ENCODE peak calls at places on chromosomes 6 and 20, in five cellular contexts. X is HepG2, H is stomach, W is suprapubic skin, C is esophagus muscularis mucosa. B is an unnamed sample.

GRCh38 chr6:37711331-37711924 is 13.7 kb upstream of the MDGA1 start:
- DNase-seq in X (no peak), H (no peak), W (no peak), C (no peak), B (no peak)

GRCh38 chr6:159217595-159218275 is 48.5 kb downstream of the FNDC1 start:
- DNase-seq in X (peak), H (peak), W (no peak), C (no peak), B (peak)

GRCh38 chr6:111709615-111710398 is 104.1 kb upstream of the TRAF3IP2 start:
- DNase-seq in X (peak), H (peak), W (no peak), C (no peak), B (peak)

GRCh38 chr6:157020398-157021266 is 243.5 kb downstream of the ARID1B start:
- DNase-seq in X (peak), H (no peak), W (no peak), C (peak), B (peak)

GRCh38 chr6:10954590-10955010 is 67.7 kb downstream of the SYCP2L start:
- DNase-seq in X (peak), H (peak), W (no peak), C (peak), B (peak)

GRCh38 chr6:78487401-78487800 is 379.9 kb upstream of the IRAK1BP1 start:
- DNase-seq in X (no peak), H (no peak), W (no peak), C (no peak), B (no peak)

GRCh38 chr6:66986940-66987339 is 1279.9 kb upstream of the EYS start:
- DNase-seq in X (peak), H (no peak), W (no peak), C (no peak), B (no peak)

GRCh38 chr6:148146717-148147116 is 195.9 kb upstream of the SASH1 start:
- DNase-seq in X (no peak), H (no peak), W (no peak), C (no peak), B (no peak)

GRCh38 chr20:59217794-59218193 is 54.2 kb downstream of the ZNF831 start:
- DNase-seq in X (no peak), H (no peak), W (no peak), C (no peak), B (no peak)

GRCh38 chr6:36334832-36335459 is 1.7 kb downstream of the BNIP5 start:
- DNase-seq in X (peak), H (peak), W (no peak), C (no peak), B (no peak)
- TF ChIP-seq POLR2AphosphoS5 in X (no peak), H (peak), W (no peak), C (no peak), B (no peak)

GRCh38 chr6:105359419-105360366 is 43.2 kb downstream of the PREP start:
- DNase-seq in X (no peak), H (no peak), W (no peak), C (no peak), B (no peak)
- TF ChIP-seq EP300 in X (no peak), H (no peak), W (no peak), C (no peak), B (no peak)

DNA sequence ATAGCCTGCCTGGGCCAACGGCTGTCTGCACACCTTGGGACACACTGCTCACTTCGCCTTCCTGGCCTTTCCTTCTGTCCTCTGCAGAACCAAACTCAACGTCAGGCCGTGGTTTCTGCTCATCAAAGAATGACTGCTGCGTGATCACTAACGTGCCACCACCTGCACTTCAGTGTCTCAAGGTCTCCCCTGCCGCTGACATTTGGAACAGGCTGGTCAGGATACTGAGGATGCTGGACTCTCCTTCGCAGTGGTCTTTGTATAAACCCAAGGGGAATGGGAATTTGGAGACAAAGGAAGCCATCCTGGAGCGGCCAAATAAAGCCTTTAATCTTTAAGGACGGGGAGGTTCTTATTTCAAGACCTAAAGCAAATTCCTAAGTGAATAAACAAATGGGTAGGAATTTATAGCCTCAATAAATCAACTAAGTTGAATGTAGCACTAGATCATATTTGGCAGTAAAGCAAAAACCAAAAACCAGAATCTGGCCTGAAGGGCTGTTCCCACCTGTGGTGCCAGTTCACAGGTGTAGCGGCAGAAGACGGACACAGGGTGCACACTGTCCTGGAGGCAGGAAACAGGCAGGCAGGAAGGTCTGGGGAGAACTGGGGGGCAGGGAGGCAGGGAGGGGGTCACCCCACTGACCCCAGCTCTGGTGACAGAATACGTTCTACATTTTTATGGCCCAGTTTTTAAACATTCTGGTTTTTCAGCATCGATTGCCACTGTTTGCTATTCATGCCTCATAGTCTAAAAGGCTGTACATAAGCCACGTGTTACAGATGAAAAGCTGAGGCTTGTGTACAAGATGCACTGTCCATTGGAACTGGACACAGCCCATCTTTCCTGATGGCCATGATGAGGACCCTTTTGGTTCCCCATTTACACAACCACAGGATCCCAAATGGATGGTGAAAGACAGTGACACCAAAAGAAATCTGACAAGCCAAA is 36.6 kb downstream of the ABHD12 start:
- DNase-seq in X (no peak), H (no peak), W (no peak), C (no peak), B (no peak)
- TF ChIP-seq POLR2A in X (no peak), H (no peak), W (no peak), C (no peak), B (no peak)

GRCh38 chr6:36598739-36599318 is 4.7 kb downstream of the SRSF3 start:
- DNase-seq in X (no peak), H (no peak), W (no peak), C (no peak), B (peak)
- TF ChIP-seq POLR2AphosphoS5 in X (no peak), H (no peak), W (no peak), C (no peak), B (no peak)

GRCh38 chr6:129111853-129112252 is 228.9 kb downstream of the LAMA2 start:
- DNase-seq in X (no peak), H (no peak), W (no peak), C (no peak), B (no peak)
- TF ChIP-seq EP300 in X (no peak), H (no peak), W (no peak), C (no peak), B (no peak)

GRCh38 chr6:139013185-139013800 is 15.3 kb upstream of the ABRACL start:
- DNase-seq in X (no peak), H (no peak), W (no peak), C (no peak), B (no peak)

GRCh38 chr6:139007428-139007827 is 19.4 kb upstream of the REPS1 start:
- DNase-seq in X (no peak), H (no peak), W (no peak), C (no peak), B (no peak)

GRCh38 chr6:139008117-139008516 is 20.1 kb upstream of the REPS1 start:
- DNase-seq in X (no peak), H (no peak), W (no peak), C (no peak), B (no peak)

GRCh38 chr6:139011980-139012379 is 16.6 kb upstream of the ABRACL start:
- DNase-seq in X (no peak), H (no peak), W (no peak), C (no peak), B (no peak)

GRCh38 chr6:139010674-139011073 is 17.9 kb upstream of the ABRACL start:
- DNase-seq in X (no peak), H (no peak), W (no peak), C (no peak), B (no peak)
- TF ChIP-seq POLR2A in X (no peak), H (no peak), W (no peak), C (no peak), B (no peak)

GRCh38 chr6:43836507-43836906 is 66.5 kb downstream of the VEGFA start:
- DNase-seq in X (no peak), H (no peak), W (no peak), C (no peak), B (no peak)
- TF ChIP-seq POLR2AphosphoS5 in X (no peak), H (no peak), W (no peak), C (no peak), B (no peak)

GRCh38 chr6:1136856-1137255 is 175.0 kb upstream of the FOXQ1 start:
- DNase-seq in X (no peak), H (no peak), W (no peak), C (peak), B (no peak)

GRCh38 chr6:1139155-1139890 is 172.6 kb upstream of the FOXQ1 start:
- DNase-seq in X (no peak), H (no peak), W (no peak), C (no peak), B (no peak)

GRCh38 chr6:1137849-1138248 is 174.0 kb upstream of the FOXQ1 start:
- DNase-seq in X (no peak), H (no peak), W (no peak), C (peak), B (no peak)

GRCh38 chr6:1136415-1136774 is 175.5 kb upstream of the FOXQ1 start:
- DNase-seq in X (no peak), H (no peak), W (no peak), C (peak), B (no peak)

GRCh38 chr6:1135726-1136414 is 176.0 kb upstream of the FOXQ1 start:
- DNase-seq in X (no peak), H (no peak), W (no peak), C (peak), B (no peak)
- TF ChIP-seq EP300 in X (no peak), H (no peak), W (no peak), C (no peak), B (no peak)

B was measured in upper lobe of left lung.